ENCODE peak calls at places on chromosomes 16 and 17, in four cellular contexts. S is tibial artery, O is AG09309, L is lung. K is an unnamed sample.

GRCh38 chr16:54519161-54519685 is 232.6 kb upstream of the IRX3 start:
- DNase-seq in L (no peak), O (no peak), S (no peak), K (no peak)

GRCh38 chr17:31533546-31534155 is 142.2 kb downstream of the RAB11FIP4 start:
- DNase-seq in L (no peak), S (no peak), O (peak; percentile 23), K (no peak)

GRCh38 chr17:82938486-82939212 is 98.8 kb upstream of the ZNF750 start:
- DNase-seq in S (peak; percentile 56), L (no peak), O (no peak), K (peak; percentile 1)

GRCh38 chr17:64187093-64187895 is 57.4 kb upstream of the ERN1 start:
- DNase-seq in L (no peak), S (no peak), O (no peak), K (no peak)

GRCh38 chr16:65740716-65741115 is 618.9 kb upstream of the CDH11 start:
- DNase-seq in O (no peak), S (no peak), L (no peak), K (no peak)

GRCh38 chr17:50534222-50534978 is 1.9 kb downstream of the EPN3 start:
- DNase-seq in S (no peak), L (no peak), O (no peak), K (no peak)

GRCh38 chr17:77323413-77324171 is 182.8 kb downstream of the SEC14L1 start:
- DNase-seq in L (no peak), S (peak; percentile 88), O (no peak), K (no peak)

GRCh38 chr16:67163164-67163902 is 1.2 kb upstream of the HSF4 start:
- DNase-seq in O (no peak), S (peak; percentile 86), L (no peak), K (no peak)

GRCh38 chr17:42362245-42362961 is 25.8 kb downstream of the STAT3 start:
- DNase-seq in O (no peak), S (no peak), L (no peak), K (peak; percentile 70)

DNA sequence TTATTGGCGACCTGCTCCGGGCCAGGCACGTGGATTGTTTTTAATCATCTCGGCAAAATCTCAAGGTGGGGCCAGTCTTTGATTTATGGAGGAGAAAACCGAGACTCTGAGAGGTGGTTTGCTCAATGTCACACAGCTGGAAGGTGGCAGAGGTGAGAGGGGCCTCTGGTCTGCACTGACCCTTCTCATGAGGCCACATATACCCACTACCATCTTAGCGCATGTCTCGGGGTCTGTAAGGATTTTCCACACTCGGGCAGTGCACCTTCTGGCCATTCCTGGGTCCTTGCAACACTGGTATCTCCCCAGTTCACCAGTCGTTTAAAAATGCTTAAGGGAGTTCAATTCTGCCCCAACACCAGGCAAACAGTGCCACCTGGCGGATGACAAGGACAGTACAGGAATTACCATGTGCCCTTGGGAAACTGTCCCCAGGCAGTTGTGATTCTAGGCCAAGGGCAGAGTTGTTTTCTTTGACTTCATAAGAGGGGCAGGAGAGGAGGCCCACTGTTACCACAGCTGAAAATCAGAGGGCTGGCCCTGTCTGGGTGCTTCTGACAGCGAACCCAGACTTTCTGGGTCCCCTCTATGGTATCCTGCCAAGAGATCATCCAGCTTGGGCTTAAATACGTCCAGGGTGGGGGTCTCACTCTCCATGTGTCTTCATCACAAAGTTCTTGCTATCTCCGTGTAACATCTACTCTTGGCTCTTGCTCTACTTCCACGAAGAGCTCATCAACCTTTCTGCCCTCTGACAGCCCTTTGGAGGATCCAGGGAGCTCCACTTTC is 39.4 kb upstream of the RAI1 start:
- DNase-seq in L (peak; percentile 79), O (peak; percentile 39), S (peak; percentile 84), K (peak; percentile 45)
- TF ChIP-seq CTCF in L (peak; percentile 97), O (peak; percentile 87), S (peak; percentile 88), K (peak; percentile 91)

DNA sequence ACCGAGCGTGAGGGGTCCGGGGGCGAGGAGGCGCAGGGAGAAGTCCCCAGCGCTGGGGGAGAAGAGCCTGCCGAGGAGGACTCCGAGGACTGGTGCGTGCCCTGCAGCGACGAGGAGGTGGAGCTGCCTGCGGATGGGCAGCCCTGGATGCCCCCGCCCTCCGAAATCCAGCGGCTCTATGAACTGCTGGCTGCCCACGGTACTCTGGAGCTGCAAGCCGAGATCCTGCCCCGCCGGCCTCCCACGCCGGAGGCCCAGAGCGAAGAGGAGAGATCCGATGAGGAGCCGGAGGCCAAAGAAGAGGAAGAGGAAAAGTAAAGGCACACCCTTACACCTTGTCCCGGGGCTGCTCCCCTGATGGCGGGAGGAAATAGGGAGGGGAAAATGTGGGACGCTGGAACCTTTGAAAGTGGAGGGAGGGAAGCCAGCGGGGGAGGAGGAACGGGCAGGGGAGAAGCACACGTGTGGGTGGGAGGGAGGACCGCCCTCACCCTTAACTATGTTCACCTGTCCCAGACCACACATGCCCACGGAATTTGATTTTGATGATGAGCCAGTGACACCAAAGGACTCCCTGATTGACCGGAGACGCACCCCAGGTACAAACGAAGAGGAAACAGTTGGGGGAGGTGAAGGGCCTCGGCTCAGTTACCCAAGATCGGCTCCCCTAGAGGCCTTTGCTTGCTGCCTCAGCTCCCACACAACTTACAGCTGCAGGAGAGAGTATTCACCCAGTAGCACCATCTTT is 916 bp downstream of the PAGR1 start:
- DNase-seq in S (peak; percentile 90), L (no peak), O (no peak), K (peak; percentile 47)
- TF ChIP-seq CTCF in S (no peak), L (no peak), O (no peak), K (no peak)

DNA sequence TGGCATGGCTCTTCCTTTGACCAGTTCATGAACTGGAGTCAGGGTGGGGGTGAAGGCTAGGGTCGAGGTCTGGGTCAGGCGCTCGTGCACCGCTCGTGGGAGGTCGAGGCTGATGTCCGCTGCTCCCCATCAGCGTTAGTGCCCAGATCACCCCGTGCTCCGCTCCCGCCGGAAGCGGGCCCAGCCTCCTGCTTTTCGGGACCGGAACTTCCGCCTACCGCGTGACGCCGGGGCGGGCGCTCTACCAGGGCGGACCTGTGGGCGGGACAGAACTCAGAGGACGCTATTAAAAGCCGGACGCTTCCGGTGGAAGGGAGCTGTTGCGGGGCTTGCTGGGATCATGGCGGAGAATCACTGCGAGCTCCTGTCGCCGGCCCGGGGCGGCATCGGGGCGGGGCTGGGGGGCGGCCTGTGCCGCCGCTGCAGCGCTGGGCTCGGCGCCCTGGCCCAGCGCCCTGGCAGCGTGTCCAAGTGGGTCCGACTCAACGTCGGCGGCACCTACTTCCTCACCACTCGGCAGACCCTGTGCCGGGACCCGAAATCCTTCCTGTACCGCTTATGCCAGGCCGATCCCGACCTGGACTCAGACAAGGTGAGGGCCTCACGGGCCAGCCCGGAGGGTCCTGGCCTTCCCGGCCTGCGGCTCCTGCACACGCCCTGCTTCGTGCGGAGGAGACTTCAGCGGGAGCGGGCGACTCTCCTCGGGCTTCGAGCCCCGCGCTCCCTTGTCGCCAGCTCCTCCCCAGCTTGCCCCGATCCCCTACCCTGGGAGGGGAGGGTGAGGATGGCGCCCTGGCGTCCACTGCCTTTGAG is at the start of gene KCTD5:
- DNase-seq in S (peak; percentile 97), O (peak; percentile 75), L (peak; percentile 97), K (peak; percentile 96)
- TF ChIP-seq CTCF in S (no peak), O (no peak), L (no peak), K (peak; percentile 44)

GRCh38 chr16:74456290-74456625 is 35.0 kb upstream of the CLEC18B start:
- DNase-seq in S (no peak), O (no peak), L (no peak), K (no peak)

GRCh38 chr16:74455619-74456289 is 34.5 kb upstream of the CLEC18B start:
- DNase-seq in S (no peak), L (no peak), O (no peak), K (no peak)

GRCh38 chr16:74450967-74451760 is 29.9 kb upstream of the CLEC18B start:
- DNase-seq in S (no peak), O (no peak), L (no peak), K (no peak)

GRCh38 chr16:74451951-74452758 is 30.9 kb upstream of the CLEC18B start:
- DNase-seq in S (no peak), O (no peak), L (no peak), K (no peak)

DNA sequence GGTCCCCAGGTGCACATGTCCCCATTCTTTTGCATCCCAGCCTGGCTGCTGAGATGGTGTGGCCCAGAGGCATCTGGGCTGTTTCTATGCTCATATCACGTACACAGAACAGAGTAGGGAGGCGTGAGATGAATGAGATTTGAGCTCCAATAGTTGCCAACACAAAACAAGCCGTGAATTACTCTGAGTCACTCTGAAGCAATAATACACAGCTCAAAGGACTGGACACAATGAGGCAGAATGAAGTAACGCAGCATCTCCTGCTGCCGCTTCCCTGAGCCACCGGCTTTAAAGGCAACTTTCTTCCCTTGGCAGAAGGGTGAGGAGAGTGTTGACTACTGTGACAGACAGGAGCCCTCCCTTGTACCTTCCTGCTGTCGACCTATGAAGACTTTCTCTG is 33.9 kb upstream of the CLEC18B start:
- DNase-seq in S (no peak), O (no peak), L (no peak), K (no peak)
- TF ChIP-seq CTCF in S (no peak), O (no peak), L (no peak), K (no peak)

DNA sequence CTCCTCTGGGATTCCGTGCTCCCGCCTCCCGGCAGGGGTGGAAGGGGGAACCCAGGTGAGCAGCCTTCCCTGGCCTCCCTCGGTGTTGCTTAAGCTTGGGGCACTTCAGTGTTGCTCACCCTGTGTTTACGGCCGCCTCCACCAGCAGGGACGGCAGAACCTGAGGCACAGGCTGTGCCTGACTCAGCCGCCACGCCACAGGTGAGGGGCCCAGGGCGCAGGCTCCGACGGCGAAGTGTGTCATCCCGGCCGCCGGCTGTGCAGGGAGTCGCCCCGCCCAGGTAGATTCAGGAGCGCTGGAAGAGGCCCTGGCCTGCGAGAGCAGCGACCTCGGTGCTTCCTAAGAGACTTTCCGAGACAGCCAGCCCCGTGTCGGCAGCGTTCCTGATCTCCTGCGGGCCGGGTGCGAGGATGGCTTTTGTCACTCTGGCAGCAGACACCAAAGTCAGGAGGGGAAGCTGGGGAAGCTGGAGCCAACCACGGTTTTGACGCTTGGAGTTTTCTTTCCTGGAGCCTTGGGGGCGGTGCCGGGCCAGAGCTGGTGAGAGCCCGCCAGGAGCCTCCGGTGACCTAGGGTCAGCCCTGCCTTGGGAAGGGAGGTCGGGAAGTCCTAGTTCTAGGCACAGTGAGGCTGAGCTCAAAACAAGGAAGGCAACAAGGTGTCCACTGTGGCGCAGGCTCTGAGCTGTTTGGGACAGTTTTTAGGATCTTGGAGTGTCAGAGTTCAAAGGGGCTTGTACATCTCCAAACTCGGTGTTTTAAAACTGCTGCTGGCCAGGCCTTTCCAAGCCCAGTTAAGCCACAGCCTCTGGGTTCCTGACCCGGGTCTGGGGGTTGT is 2.1 kb downstream of the GSE1 start:
- DNase-seq in L (peak; percentile 87), S (peak; percentile 77), O (no peak), K (peak; percentile 50)
- TF ChIP-seq CTCF in L (no peak), S (no peak), O (no peak), K (no peak)

GRCh38 chr17:80097307-80097630 is 4.1 kb upstream of the GAA start:
- DNase-seq in L (no peak), S (no peak), O (no peak), K (no peak)
- TF ChIP-seq CTCF in L (no peak), S (no peak), O (no peak), K (no peak)

GRCh38 chr17:33520404-33521032 is 227.4 kb upstream of the ASIC2 start:
- DNase-seq in S (peak; percentile 68), O (no peak), L (no peak), K (no peak)

GRCh38 chr17:33519692-33520091 is 226.6 kb upstream of the ASIC2 start:
- DNase-seq in L (no peak), S (no peak), O (no peak), K (no peak)

GRCh38 chr17:33523577-33523981 is 230.5 kb upstream of the ASIC2 start:
- DNase-seq in S (peak; percentile 73), O (no peak), L (no peak), K (peak; percentile 19)

GRCh38 chr17:33522623-33523022 is 229.5 kb upstream of the ASIC2 start:
- DNase-seq in L (no peak), O (no peak), S (no peak), K (no peak)

GRCh38 chr17:33521784-33522183 is 228.7 kb upstream of the ASIC2 start:
- DNase-seq in L (no peak), O (no peak), S (no peak), K (no peak)
- TF ChIP-seq CTCF in L (no peak), O (no peak), S (no peak), K (no peak)

K was measured in gastrocnemius medialis.